ENCODE peak calls at places on chromosome 1, in four cellular contexts. H is WTC11, P is AG10803, G is T-helper 1 cell. E is an unnamed sample.

GRCh38 chr1:42922687-42923366 is 35.8 kb downstream of the SLC2A1 start:
- DNase-seq in G (no peak), P (peak; percentile 69), H (peak; percentile 62), E (peak; percentile 91)

GRCh38 chr1:24155011-24155782 is 12.3 kb upstream of the IL22RA1 start:
- DNase-seq in P (no peak), G (no peak), H (peak; percentile 35), E (peak; percentile 54)

GRCh38 chr1:224623743-224624333 is 7.7 kb downstream of the CNIH3 start:
- DNase-seq in P (peak; percentile 91), H (no peak), G (peak; percentile 59), E (no peak)

GRCh38 chr1:5743435-5744095 is 248.7 kb downstream of the NPHP4 start:
- DNase-seq in P (no peak), G (no peak), H (no peak), E (no peak)

GRCh38 chr1:153513023-153513422 is 22.8 kb downstream of the S100A6 start:
- DNase-seq in H (no peak), P (no peak), G (no peak), E (no peak)

GRCh38 chr1:167301355-167301754 is 80.7 kb downstream of the POU2F1 start:
- DNase-seq in P (no peak), H (no peak), G (no peak), E (no peak)

GRCh38 chr1:8238141-8239038 is 79.5 kb upstream of the SLC45A1 start:
- DNase-seq in P (peak; percentile 95), G (no peak), H (no peak), E (no peak)

GRCh38 chr1:178536844-178537371 is 24.0 kb downstream of the TEX35 start:
- DNase-seq in H (no peak), G (no peak), P (peak; percentile 99), E (peak; percentile 42)

GRCh38 chr1:113800487-113800886 is 11.8 kb downstream of the RSBN1 start:
- DNase-seq in P (no peak), H (no peak), G (no peak), E (no peak)

GRCh38 chr1:156551866-156552265 is 20.5 kb downstream of the IQGAP3 start:
- DNase-seq in G (no peak), P (peak; percentile 15), H (no peak), E (no peak)

GRCh38 chr1:72117621-72118020 is 164.7 kb downstream of the NEGR1 start:
- DNase-seq in H (no peak), G (no peak), P (no peak), E (no peak)

GRCh38 chr1:224435318-224435763 is 744 bp upstream of the WDR26 start:
- DNase-seq in H (no peak), G (no peak), P (peak; percentile 84), E (peak; percentile 29)

GRCh38 chr1:40866408-40866788 is 4.2 kb upstream of the CITED4 start:
- DNase-seq in P (no peak), G (no peak), H (no peak), E (no peak)

GRCh38 chr1:28781305-28781704 is 30.7 kb upstream of the OPRD1 start:
- DNase-seq in H (no peak), G (no peak), P (no peak), E (no peak)

GRCh38 chr1:230691615-230692014 is 22.3 kb downstream of the AGT start:
- DNase-seq in H (no peak), G (no peak), P (no peak), E (no peak)

GRCh38 chr1:21901473-21901847 is 35.6 kb downstream of the HSPG2 start:
- DNase-seq in G (no peak), P (peak; percentile 81), H (no peak), E (no peak)

GRCh38 chr1:31792116-31792515 is 23.7 kb downstream of the SPOCD1 start:
- DNase-seq in G (no peak), P (no peak), H (peak; percentile 9), E (no peak)

GRCh38 chr1:153426809-153427208 is 10.5 kb downstream of the S100A7A start:
- DNase-seq in P (no peak), H (no peak), G (no peak), E (no peak)

GRCh38 chr1:18118078-18118477 is 10.5 kb downstream of the IGSF21 start:
- DNase-seq in G (no peak), H (no peak), P (no peak), E (no peak)

GRCh38 chr1:203307690-203308126 is 2.4 kb downstream of the BTG2 start:
- DNase-seq in G (no peak), H (no peak), P (no peak), E (no peak)

GRCh38 chr1:53270107-53270506 is 31.8 kb upstream of the MAGOH start:
- DNase-seq in G (no peak), P (no peak), H (no peak), E (no peak)

GRCh38 chr1:30847358-30847972 is 61.1 kb downstream of the SDC3 start:
- DNase-seq in P (no peak), G (no peak), H (peak; percentile 67), E (peak; percentile 54)

GRCh38 chr1:217907504-217907903 is 276.4 kb downstream of the SPATA17 start:
- DNase-seq in H (no peak), G (no peak), P (no peak), E (no peak)

GRCh38 chr1:15065291-15065690 is 88.3 kb upstream of the TMEM51 start:
- DNase-seq in P (no peak), G (no peak), H (no peak), E (no peak)

GRCh38 chr1:183194527-183195145 is 8.6 kb downstream of the LAMC2 start:
- DNase-seq in P (no peak), H (no peak), G (no peak), E (no peak)

GRCh38 chr1:59018446-59018845 is 234.6 kb upstream of the JUN start:
- DNase-seq in H (no peak), P (no peak), G (no peak), E (no peak)

GRCh38 chr1:230253150-230253549 is 173.0 kb downstream of the PGBD5 start:
- DNase-seq in G (no peak), P (no peak), H (no peak), E (no peak)

GRCh38 chr1:22041505-22041904 is 11.0 kb upstream of the CDC42 start:
- DNase-seq in H (no peak), G (no peak), P (no peak), E (no peak)

GRCh38 chr1:201565771-201566528 is 27.0 kb downstream of the NAV1 start:
- DNase-seq in H (no peak), P (no peak), G (no peak), E (no peak)

GRCh38 chr1:234288946-234289345 is 84.3 kb upstream of the COA6 start:
- DNase-seq in H (no peak), G (no peak), P (peak; percentile 25), E (no peak)

GRCh38 chr1:1917995-1918900 is 831 bp downstream of the TMEM52 start:
- DNase-seq in H (no peak), G (no peak), P (peak; percentile 9), E (no peak)

GRCh38 chr1:6069573-6069972 is 23.9 kb downstream of the KCNAB2 start:
- DNase-seq in P (no peak), H (no peak), G (no peak), E (no peak)

GRCh38 chr1:172135076-172135672 is 285.3 kb upstream of the C1orf105 start:
- DNase-seq in H (peak; percentile 18), P (no peak), G (no peak), E (no peak)

E was measured in HuH-7.